ENCODE peak calls at places on chromosome 9, in five cellular contexts. T is right atrium auricular region, W is aorta, Y is lung, I is heart right ventricle. C is an unnamed sample.
A peak's percentile ranks its signal among the peaks of the same experiment; 100 is the strongest.

GRCh38 chr9:18980124-18980660 is 52.8 kb downstream of the SAXO1 start:
- DNase-seq in W (no peak), Y (no peak), I (no peak), T (no peak), C (no peak)

GRCh38 chr9:89038354-89039091 is 47.3 kb downstream of the S1PR3 start:
- DNase-seq in I (no peak), W (no peak), T (peak; percentile 77), Y (no peak), C (no peak)

GRCh38 chr9:136018257-136019031 is 57.3 kb upstream of the UBAC1 start:
- DNase-seq in W (no peak), T (no peak), Y (no peak), I (peak; percentile 12), C (no peak)

GRCh38 chr9:133163559-133164208 is at the start of gene GBGT1:
- DNase-seq in W (peak; percentile 87), Y (no peak), I (peak; percentile 86), T (no peak), C (no peak)

GRCh38 chr9:133726401-133727276 is 11.5 kb downstream of the SARDH start:
- DNase-seq in T (no peak), I (peak; percentile 65), Y (peak; percentile 50), W (peak; percentile 78), C (peak; percentile 79)

GRCh38 chr9:109349431-109349846 is 28.6 kb upstream of the EPB41L4B start:
- DNase-seq in I (no peak), W (no peak), T (no peak), Y (no peak), C (no peak)

GRCh38 chr9:117763314-117763713 is 59.1 kb downstream of the TLR4 start:
- DNase-seq in T (no peak), I (no peak), Y (no peak), W (no peak), C (no peak)

GRCh38 chr9:128113526-128114325 is 13.8 kb downstream of the PTGES2 start:
- DNase-seq in Y (no peak), T (no peak), I (no peak), W (peak; percentile 72), C (peak; percentile 88)

GRCh38 chr9:111728143-111728542 is 66.6 kb downstream of the SHOC1 start:
- DNase-seq in Y (no peak), T (no peak), W (no peak), I (no peak), C (no peak)
- H3K27ac ChIP-seq in Y (no peak overlapping the region), T (no peak overlapping the region), W (no peak overlapping the region), I (no peak overlapping the region), C (no peak overlapping the region)

DNA sequence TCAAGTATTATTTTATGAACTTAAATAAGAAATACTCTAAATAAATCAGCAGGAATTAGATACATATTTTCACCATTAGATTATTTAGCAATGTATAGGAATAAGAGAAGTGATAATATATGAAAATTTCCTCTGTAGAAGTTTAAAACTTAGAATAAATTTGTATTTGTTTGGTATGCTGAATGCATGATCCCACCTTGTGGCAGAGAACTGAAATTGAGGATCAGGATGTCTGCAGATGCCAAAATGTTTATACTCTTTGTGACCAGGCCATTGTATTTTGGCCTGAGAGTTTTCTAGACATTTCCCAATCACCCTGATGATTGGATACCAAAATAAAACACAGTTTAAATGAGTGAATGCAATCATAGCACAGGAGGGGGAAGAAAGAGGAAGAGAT is 6.3 kb downstream of the TYRP1 start:
- DNase-seq in T (no peak), Y (no peak), W (no peak), I (no peak), C (no peak)
- H3K27ac ChIP-seq in T (no peak overlapping the region), Y (no peak overlapping the region), W (no peak overlapping the region), I (no peak overlapping the region), C (no peak overlapping the region)

DNA sequence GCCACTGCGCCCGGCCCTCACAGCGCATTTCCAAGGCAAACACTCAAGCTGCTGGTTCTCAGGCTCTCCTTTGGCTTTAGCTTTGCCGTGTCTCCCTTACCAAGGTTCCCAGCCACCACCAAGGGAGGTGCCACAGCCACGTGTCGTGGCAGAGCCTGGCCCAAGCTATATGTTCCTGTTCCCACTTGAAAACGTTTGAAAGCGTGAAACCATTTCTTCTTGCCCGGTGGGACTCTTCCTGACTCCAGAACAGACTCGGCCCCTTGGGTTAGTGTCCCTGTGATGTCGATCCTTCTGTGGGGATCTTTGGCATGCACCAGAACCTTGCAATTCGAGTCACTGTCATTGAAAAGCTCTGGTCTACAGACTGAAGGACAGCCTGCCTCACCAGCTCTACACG is 147.9 kb downstream of the HSD17B3 start:
- DNase-seq in I (no peak), W (peak; percentile 42), T (no peak), Y (no peak), C (no peak)
- H3K27ac ChIP-seq in I (no peak overlapping the region), W (no peak overlapping the region), T (no peak overlapping the region), Y (no peak overlapping the region), C (no peak overlapping the region)

DNA sequence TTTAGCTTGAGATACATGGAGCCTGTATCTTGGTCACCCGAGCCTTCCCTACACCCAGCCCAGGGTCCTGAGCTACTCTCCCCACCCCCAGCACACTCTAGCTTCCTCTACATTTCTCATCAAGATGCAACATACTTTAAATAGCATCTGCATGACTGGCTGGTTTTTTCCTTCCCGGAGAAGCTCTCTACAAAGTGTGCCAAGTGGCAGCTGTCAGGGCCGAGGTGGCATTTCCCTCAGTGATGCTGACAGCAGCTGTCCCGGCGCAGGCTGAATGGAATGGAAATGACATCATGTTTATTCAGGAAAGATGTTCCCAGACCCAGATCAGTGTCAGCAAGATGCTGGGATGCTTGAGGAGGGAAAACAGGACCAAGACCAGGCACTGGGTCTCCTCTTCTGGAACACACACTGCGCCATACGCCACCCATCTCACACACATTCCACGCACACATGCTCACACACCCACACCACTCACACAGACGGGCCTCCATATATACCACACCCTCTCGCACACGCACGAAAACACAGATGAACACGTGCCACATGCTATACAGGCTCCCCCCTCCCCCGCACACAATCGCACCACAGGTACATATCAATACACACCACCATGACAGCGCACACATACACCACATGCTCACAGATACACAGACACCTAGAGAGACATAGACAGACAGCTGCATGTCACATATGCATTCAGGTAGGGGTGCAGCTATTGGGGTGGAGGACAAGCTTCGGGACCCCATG is 67.8 kb downstream of the LHX2 start:
- DNase-seq in Y (no peak), T (peak; percentile 67), I (no peak), W (no peak), C (no peak)
- H3K27ac ChIP-seq in Y (no peak overlapping the region), T (no peak overlapping the region), I (no peak overlapping the region), W (no peak overlapping the region), C (no peak overlapping the region)

DNA sequence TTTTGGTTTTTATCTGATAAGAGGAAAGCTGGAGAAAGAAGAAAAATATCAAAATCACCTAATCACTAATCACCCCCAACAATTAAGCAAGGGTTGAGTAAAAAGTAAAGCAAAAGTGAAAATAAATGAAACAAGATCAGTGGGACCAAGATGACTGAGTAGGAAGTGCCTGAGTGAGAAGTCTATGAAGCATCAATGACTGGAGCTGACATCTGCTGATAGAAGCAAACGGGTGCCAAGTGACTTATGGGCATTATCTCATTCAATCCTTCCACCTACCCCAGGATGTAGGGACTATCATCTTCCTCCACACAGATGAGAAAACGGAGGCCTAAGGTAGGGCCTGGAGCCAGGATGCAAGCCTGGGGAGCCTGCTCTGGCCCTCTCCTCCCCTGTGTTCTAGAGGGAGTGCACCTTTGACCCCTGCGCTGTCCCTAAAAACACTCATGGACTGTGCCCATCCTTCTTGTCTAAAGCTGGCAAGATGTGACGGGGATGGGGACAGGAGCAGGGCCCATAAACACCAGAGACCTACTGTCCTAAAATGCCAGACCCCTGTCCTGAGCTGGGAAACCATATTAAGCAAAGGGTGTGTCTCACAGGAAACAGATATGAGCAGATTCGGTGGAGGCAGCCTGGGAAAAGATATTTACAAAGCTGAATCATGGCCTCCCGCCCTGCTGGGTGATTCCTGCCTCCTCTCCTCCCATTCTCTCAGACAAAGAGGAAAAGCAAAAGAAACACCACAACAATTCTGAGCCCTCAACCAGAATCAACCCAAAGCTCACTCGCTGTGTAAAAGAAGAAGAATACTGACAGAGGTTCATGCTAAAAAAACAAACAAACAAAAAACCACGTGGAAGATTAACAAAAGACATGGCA is 116.0 kb downstream of the AUH start:
- DNase-seq in W (no peak), Y (no peak), I (no peak), T (no peak), C (no peak)
- H3K27ac ChIP-seq in W (no peak overlapping the region), Y (no peak overlapping the region), I (no peak overlapping the region), T (no peak overlapping the region), C (no peak overlapping the region)

C was measured in WERI-Rb-1.